ENCODE peak calls at places on chromosome 9, in ten cellular contexts. One of them, this sample, is unnamed.

GRCh38 chr9:6780690-6781089 is 22.9 kb downstream of the KDM4C start:
- DNase-seq in heart right ventricle: no peak
- DNase-seq in brain microvascular endothelial cell: peak; percentile 31
- DNase-seq in mucosa of descending colon: no peak
- DNase-seq in fibroblast of villous mesenchyme: no peak
- DNase-seq in fibroblast of lung: peak; percentile 60
- DNase-seq in lung: no peak
- DNase-seq in body of pancreas: no peak
- DNase-seq in thyroid gland: no peak
- DNase-seq in ovary: no peak
- DNase-seq in this sample: no peak

GRCh38 chr9:18896531-18897179 is 136.4 kb downstream of the SAXO1 start:
- DNase-seq in heart right ventricle: no peak
- DNase-seq in brain microvascular endothelial cell: peak; percentile 19
- DNase-seq in mucosa of descending colon: no peak
- DNase-seq in fibroblast of villous mesenchyme: peak; percentile 26
- DNase-seq in fibroblast of lung: peak; percentile 31
- DNase-seq in lung: no peak
- DNase-seq in body of pancreas: no peak
- DNase-seq in thyroid gland: no peak
- DNase-seq in ovary: no peak
- DNase-seq in this sample: peak; percentile 9

GRCh38 chr9:16601991-16602390 is 268.5 kb downstream of the BNC2 start:
- DNase-seq in heart right ventricle: no peak
- DNase-seq in brain microvascular endothelial cell: no peak
- DNase-seq in mucosa of descending colon: no peak
- DNase-seq in fibroblast of villous mesenchyme: no peak
- DNase-seq in fibroblast of lung: no peak
- DNase-seq in lung: no peak
- DNase-seq in body of pancreas: no peak
- DNase-seq in thyroid gland: no peak
- DNase-seq in ovary: no peak
- DNase-seq in this sample: no peak

GRCh38 chr9:87813119-87813463 is 69.6 kb upstream of the SPATA31E1 start:
- DNase-seq in heart right ventricle: no peak
- DNase-seq in brain microvascular endothelial cell: no peak
- DNase-seq in mucosa of descending colon: no peak
- DNase-seq in fibroblast of villous mesenchyme: no peak
- DNase-seq in fibroblast of lung: no peak
- DNase-seq in lung: no peak
- DNase-seq in body of pancreas: no peak
- DNase-seq in thyroid gland: no peak
- DNase-seq in ovary: no peak
- DNase-seq in this sample: no peak

GRCh38 chr9:8674550-8674949 is 875.0 kb upstream of the DMAC1 start:
- DNase-seq in heart right ventricle: no peak
- DNase-seq in brain microvascular endothelial cell: no peak
- DNase-seq in mucosa of descending colon: no peak
- DNase-seq in fibroblast of villous mesenchyme: no peak
- DNase-seq in fibroblast of lung: no peak
- DNase-seq in lung: no peak
- DNase-seq in body of pancreas: no peak
- DNase-seq in thyroid gland: no peak
- DNase-seq in ovary: no peak
- DNase-seq in this sample: no peak

GRCh38 chr9:93212409-93212808 is 28.5 kb downstream of the WNK2 start:
- DNase-seq in heart right ventricle: no peak
- DNase-seq in brain microvascular endothelial cell: no peak
- DNase-seq in mucosa of descending colon: no peak
- DNase-seq in fibroblast of villous mesenchyme: no peak
- DNase-seq in fibroblast of lung: no peak
- DNase-seq in lung: no peak
- DNase-seq in body of pancreas: no peak
- DNase-seq in thyroid gland: no peak
- DNase-seq in ovary: no peak
- DNase-seq in this sample: no peak

GRCh38 chr9:6153425-6153824 is 62.2 kb upstream of the IL33 start:
- DNase-seq in heart right ventricle: no peak
- DNase-seq in brain microvascular endothelial cell: no peak
- DNase-seq in mucosa of descending colon: no peak
- DNase-seq in fibroblast of villous mesenchyme: peak; percentile 23
- DNase-seq in fibroblast of lung: peak; percentile 46
- DNase-seq in lung: no peak
- DNase-seq in body of pancreas: no peak
- DNase-seq in thyroid gland: no peak
- DNase-seq in ovary: no peak
- DNase-seq in this sample: no peak

GRCh38 chr9:132447346-132447745 is 37.3 kb downstream of the CFAP77 start:
- DNase-seq in heart right ventricle: no peak
- DNase-seq in brain microvascular endothelial cell: no peak
- DNase-seq in mucosa of descending colon: no peak
- DNase-seq in fibroblast of villous mesenchyme: no peak
- DNase-seq in fibroblast of lung: no peak
- DNase-seq in lung: no peak
- DNase-seq in body of pancreas: no peak
- DNase-seq in thyroid gland: no peak
- DNase-seq in ovary: no peak
- DNase-seq in this sample: no peak

GRCh38 chr9:70229579-70229978 is 29.2 kb upstream of the SMC5 start:
- DNase-seq in heart right ventricle: no peak
- DNase-seq in brain microvascular endothelial cell: no peak
- DNase-seq in mucosa of descending colon: no peak
- DNase-seq in fibroblast of villous mesenchyme: peak; percentile 48
- DNase-seq in fibroblast of lung: no peak
- DNase-seq in lung: no peak
- DNase-seq in body of pancreas: no peak
- DNase-seq in thyroid gland: no peak
- DNase-seq in ovary: no peak
- DNase-seq in this sample: no peak

GRCh38 chr9:70229026-70229425 is 29.8 kb upstream of the SMC5 start:
- DNase-seq in heart right ventricle: peak; percentile 21
- DNase-seq in brain microvascular endothelial cell: no peak
- DNase-seq in mucosa of descending colon: no peak
- DNase-seq in fibroblast of villous mesenchyme: no peak
- DNase-seq in fibroblast of lung: no peak
- DNase-seq in lung: no peak
- DNase-seq in body of pancreas: peak; percentile 14
- DNase-seq in thyroid gland: peak; percentile 43
- DNase-seq in ovary: peak; percentile 44
- DNase-seq in this sample: no peak

GRCh38 chr9:70222354-70222753 is 36.4 kb upstream of the SMC5 start:
- DNase-seq in heart right ventricle: no peak
- DNase-seq in brain microvascular endothelial cell: no peak
- DNase-seq in mucosa of descending colon: no peak
- DNase-seq in fibroblast of villous mesenchyme: no peak
- DNase-seq in fibroblast of lung: peak; percentile 40
- DNase-seq in lung: no peak
- DNase-seq in body of pancreas: no peak
- DNase-seq in thyroid gland: no peak
- DNase-seq in ovary: no peak
- DNase-seq in this sample: no peak

GRCh38 chr9:70232476-70232875 is 26.3 kb upstream of the SMC5 start:
- DNase-seq in heart right ventricle: no peak
- DNase-seq in brain microvascular endothelial cell: no peak
- DNase-seq in mucosa of descending colon: no peak
- DNase-seq in fibroblast of villous mesenchyme: no peak
- DNase-seq in fibroblast of lung: no peak
- DNase-seq in lung: no peak
- DNase-seq in body of pancreas: no peak
- DNase-seq in thyroid gland: peak; percentile 76
- DNase-seq in ovary: no peak
- DNase-seq in this sample: no peak

GRCh38 chr9:70228098-70228497 is 30.7 kb upstream of the SMC5 start:
- DNase-seq in heart right ventricle: no peak
- DNase-seq in brain microvascular endothelial cell: no peak
- DNase-seq in mucosa of descending colon: no peak
- DNase-seq in fibroblast of villous mesenchyme: no peak
- DNase-seq in fibroblast of lung: no peak
- DNase-seq in lung: no peak
- DNase-seq in body of pancreas: no peak
- DNase-seq in thyroid gland: no peak
- DNase-seq in ovary: no peak
- DNase-seq in this sample: no peak
- H3K4me3 ChIP-seq in heart right ventricle: no peak overlapping the region
- H3K4me3 ChIP-seq in brain microvascular endothelial cell: no peak overlapping the region
- H3K4me3 ChIP-seq in mucosa of descending colon: no peak overlapping the region
- H3K4me3 ChIP-seq in fibroblast of villous mesenchyme: no peak overlapping the region
- H3K4me3 ChIP-seq in fibroblast of lung: no peak overlapping the region
- H3K4me3 ChIP-seq in lung: no peak overlapping the region
- H3K4me3 ChIP-seq in body of pancreas: no peak overlapping the region
- H3K4me3 ChIP-seq in thyroid gland: no peak overlapping the region
- H3K4me3 ChIP-seq in ovary: no peak overlapping the region
- H3K4me3 ChIP-seq in this sample: no peak overlapping the region

GRCh38 chr9:97889941-97890557 is 32.3 kb downstream of the TRMO start:
- DNase-seq in heart right ventricle: peak; percentile 17
- DNase-seq in brain microvascular endothelial cell: no peak
- DNase-seq in mucosa of descending colon: peak; percentile 61
- DNase-seq in fibroblast of villous mesenchyme: peak; percentile 19
- DNase-seq in fibroblast of lung: no peak
- DNase-seq in lung: no peak
- DNase-seq in body of pancreas: no peak
- DNase-seq in thyroid gland: peak; percentile 52
- DNase-seq in ovary: no peak
- DNase-seq in this sample: no peak

GRCh38 chr9:97900103-97900737 is 22.1 kb downstream of the TRMO start:
- DNase-seq in heart right ventricle: no peak
- DNase-seq in brain microvascular endothelial cell: peak; percentile 28
- DNase-seq in mucosa of descending colon: no peak
- DNase-seq in fibroblast of villous mesenchyme: peak; percentile 10
- DNase-seq in fibroblast of lung: peak; percentile 78
- DNase-seq in lung: no peak
- DNase-seq in body of pancreas: no peak
- DNase-seq in thyroid gland: no peak
- DNase-seq in ovary: no peak
- DNase-seq in this sample: no peak

GRCh38 chr9:97891736-97892135 is 30.6 kb downstream of the TRMO start:
- DNase-seq in heart right ventricle: no peak
- DNase-seq in brain microvascular endothelial cell: no peak
- DNase-seq in mucosa of descending colon: no peak
- DNase-seq in fibroblast of villous mesenchyme: no peak
- DNase-seq in fibroblast of lung: no peak
- DNase-seq in lung: no peak
- DNase-seq in body of pancreas: no peak
- DNase-seq in thyroid gland: no peak
- DNase-seq in ovary: no peak
- DNase-seq in this sample: no peak

GRCh38 chr9:97900738-97901565 is 21.3 kb downstream of the TRMO start:
- DNase-seq in heart right ventricle: no peak
- DNase-seq in brain microvascular endothelial cell: peak; percentile 22
- DNase-seq in mucosa of descending colon: peak; percentile 47
- DNase-seq in fibroblast of villous mesenchyme: peak; percentile 46
- DNase-seq in fibroblast of lung: peak; percentile 44
- DNase-seq in lung: no peak
- DNase-seq in body of pancreas: peak; percentile 43
- DNase-seq in thyroid gland: peak; percentile 68
- DNase-seq in ovary: no peak
- DNase-seq in this sample: no peak

DNA sequence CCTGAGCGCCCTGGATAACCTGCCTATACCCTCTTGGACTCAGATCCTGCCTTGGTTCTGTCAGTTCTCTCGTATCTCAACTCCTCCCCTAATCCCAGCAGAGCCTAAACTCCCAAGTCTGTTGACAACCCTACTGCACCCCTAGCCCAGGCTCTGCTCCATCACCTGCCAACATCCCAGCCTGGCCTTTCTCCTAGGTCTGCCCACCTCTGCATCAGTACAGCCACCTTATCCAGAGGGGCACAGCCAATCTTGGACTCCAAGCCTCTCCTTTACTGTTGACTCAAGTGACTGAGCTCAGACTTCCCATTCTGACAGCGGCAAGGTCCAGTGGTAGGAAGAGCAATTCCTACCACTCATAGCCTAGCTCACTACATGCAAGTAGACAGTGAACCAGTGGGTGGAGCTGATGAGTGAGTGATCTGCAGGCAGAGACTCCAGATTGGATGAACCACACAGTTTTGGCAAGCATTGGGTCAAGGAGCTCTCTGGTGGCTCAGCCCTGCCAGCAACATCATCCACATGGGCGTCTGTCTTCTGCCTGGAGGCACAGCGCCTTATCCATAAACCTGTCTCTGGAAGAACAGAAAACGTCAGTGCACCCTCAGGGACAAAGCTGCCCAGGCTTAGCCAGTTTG is 26.5 kb downstream of the TRMO start:
- DNase-seq in heart right ventricle: no peak
- DNase-seq in brain microvascular endothelial cell: peak; percentile 31
- DNase-seq in mucosa of descending colon: no peak
- DNase-seq in fibroblast of villous mesenchyme: no peak
- DNase-seq in fibroblast of lung: no peak
- DNase-seq in lung: no peak
- DNase-seq in body of pancreas: no peak
- DNase-seq in thyroid gland: peak; percentile 17
- DNase-seq in ovary: no peak
- DNase-seq in this sample: no peak
- TF ChIP-seq CTCF in heart right ventricle: no peak
- TF ChIP-seq CTCF in brain microvascular endothelial cell: peak; percentile 43
- TF ChIP-seq CTCF in mucosa of descending colon: no peak
- TF ChIP-seq CTCF in fibroblast of villous mesenchyme: peak; percentile 30
- TF ChIP-seq CTCF in fibroblast of lung: peak; percentile 5
- TF ChIP-seq CTCF in lung: no peak
- TF ChIP-seq CTCF in body of pancreas: no peak
- TF ChIP-seq CTCF in thyroid gland: no peak
- TF ChIP-seq CTCF in ovary: no peak
- TF ChIP-seq CTCF in this sample: no peak

DNA sequence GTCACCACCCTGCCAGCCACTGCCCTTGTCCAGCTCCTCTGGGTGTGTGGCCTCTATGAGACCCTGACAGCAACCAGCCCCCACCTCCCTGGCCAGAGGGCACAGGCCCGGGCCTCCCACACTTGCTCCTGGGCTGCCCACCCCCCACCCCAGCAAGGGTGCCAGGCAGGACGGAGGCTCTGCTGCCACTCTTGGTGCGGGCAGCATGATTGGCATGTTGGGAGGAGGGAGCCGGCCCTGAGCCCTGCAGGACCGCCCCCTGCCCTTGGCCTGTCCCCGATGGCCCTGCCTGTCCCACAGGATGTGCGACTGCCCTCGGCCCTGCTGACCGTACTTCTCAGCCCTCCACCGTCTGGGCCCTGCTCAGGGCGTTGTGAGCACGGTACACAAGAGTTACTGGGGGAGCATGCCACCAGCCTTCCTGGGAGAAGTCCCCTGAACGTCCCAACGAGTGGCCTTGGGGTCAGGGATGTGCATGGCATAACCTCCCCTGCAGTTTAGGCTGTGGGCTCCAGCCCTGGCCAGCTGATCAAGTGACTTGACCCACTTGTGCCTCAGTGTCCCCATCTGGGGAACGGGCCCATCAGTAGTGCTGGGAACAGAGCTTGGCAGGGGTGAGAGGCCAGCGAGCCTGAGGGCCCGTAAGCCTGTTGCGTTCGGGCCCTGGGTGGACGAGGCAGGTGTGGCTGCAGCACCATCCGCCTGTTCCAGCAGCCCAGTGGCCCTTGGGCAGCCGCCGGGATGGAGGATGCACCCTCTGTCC is 16.0 kb downstream of the GPSM1 start:
- DNase-seq in heart right ventricle: peak; percentile 78
- DNase-seq in brain microvascular endothelial cell: no peak
- DNase-seq in mucosa of descending colon: no peak
- DNase-seq in fibroblast of villous mesenchyme: no peak
- DNase-seq in fibroblast of lung: no peak
- DNase-seq in lung: no peak
- DNase-seq in body of pancreas: peak; percentile 84
- DNase-seq in thyroid gland: no peak
- DNase-seq in ovary: no peak
- DNase-seq in this sample: no peak
- H3K4me3 ChIP-seq in heart right ventricle: peak overlapping the region; percentile 36
- H3K4me3 ChIP-seq in brain microvascular endothelial cell: no peak overlapping the region
- H3K4me3 ChIP-seq in mucosa of descending colon: no peak overlapping the region
- H3K4me3 ChIP-seq in fibroblast of villous mesenchyme: no peak overlapping the region
- H3K4me3 ChIP-seq in fibroblast of lung: no peak overlapping the region
- H3K4me3 ChIP-seq in lung: no peak overlapping the region
- H3K4me3 ChIP-seq in body of pancreas: no peak overlapping the region
- H3K4me3 ChIP-seq in thyroid gland: no peak overlapping the region
- H3K4me3 ChIP-seq in ovary: no peak overlapping the region
- H3K4me3 ChIP-seq in this sample: no peak overlapping the region

GRCh38 chr9:17793713-17794622 is 215.1 kb downstream of the SH3GL2 start:
- DNase-seq in heart right ventricle: no peak
- DNase-seq in brain microvascular endothelial cell: peak; percentile 6
- DNase-seq in mucosa of descending colon: peak; percentile 36
- DNase-seq in fibroblast of villous mesenchyme: peak; percentile 2
- DNase-seq in fibroblast of lung: no peak
- DNase-seq in lung: no peak
- DNase-seq in body of pancreas: peak; percentile 17
- DNase-seq in thyroid gland: no peak
- DNase-seq in ovary: no peak
- DNase-seq in this sample: no peak
- TF ChIP-seq CTCF in heart right ventricle: no peak
- TF ChIP-seq CTCF in brain microvascular endothelial cell: peak; percentile 49
- TF ChIP-seq CTCF in mucosa of descending colon: no peak
- TF ChIP-seq CTCF in fibroblast of villous mesenchyme: no peak
- TF ChIP-seq CTCF in fibroblast of lung: peak; percentile 6
- TF ChIP-seq CTCF in lung: no peak
- TF ChIP-seq CTCF in body of pancreas: no peak
- TF ChIP-seq CTCF in thyroid gland: no peak
- TF ChIP-seq CTCF in ovary: no peak
- TF ChIP-seq CTCF in this sample: no peak

This sample was measured in lower leg skin.